ENCODE peak calls at places on chromosomes 16 and 17, in seven cellular contexts. H is substantia nigra, S is EH, C is progenitor cell of endocrine pancreas, E is mucosa of gallbladder, K is Karpas-422, W is ELF-1. P is an unnamed sample.

GRCh38 chr16:66608241-66609138 is 4.0 kb downstream of the CMTM3 start:
- DNase-seq in H (peak), S (peak), C (peak), E (peak), K (peak), W (peak), P (peak)

GRCh38 chr17:59121901-59122480 is 15.3 kb upstream of the TRIM37 start:
- DNase-seq in H (no peak), S (peak), C (no peak), E (no peak), K (no peak), W (no peak), P (no peak)

GRCh38 chr17:63481488-63481870 is 4.6 kb downstream of the ACE start:
- DNase-seq in H (no peak), S (no peak), C (no peak), E (no peak), K (no peak), W (no peak), P (no peak)

GRCh38 chr16:57479422-57480126 is 6.7 kb downstream of the DOK4 start:
- DNase-seq in H (no peak), S (peak), C (no peak), E (peak), K (no peak), W (peak), P (no peak)

GRCh38 chr16:13961099-13961811 is 41.3 kb downstream of the ERCC4 start:
- DNase-seq in H (no peak), S (peak), C (no peak), E (no peak), K (no peak), W (no peak), P (no peak)

GRCh38 chr17:20914658-20915057 is 128.2 kb downstream of the USP22 start:
- DNase-seq in H (no peak), S (no peak), C (no peak), E (no peak), K (no peak), W (no peak), P (no peak)

GRCh38 chr17:2053380-2054261 is 1.3 kb upstream of the HIC1 start:
- DNase-seq in H (peak), S (peak), C (no peak), E (peak), K (peak), W (peak), P (peak)

GRCh38 chr17:66959641-66960375 is 4.7 kb upstream of the CACNG4 start:
- DNase-seq in H (no peak), S (no peak), C (no peak), E (no peak), K (no peak), W (no peak), P (no peak)

GRCh38 chr16:11824362-11824761 is 27.0 kb downstream of the RSL1D1 start:
- DNase-seq in H (no peak), S (peak), C (no peak), E (peak), K (no peak), W (peak), P (no peak)

GRCh38 chr17:83101805-83102480 is 22.5 kb downstream of the METRNL start:
- DNase-seq in H (no peak), S (peak), C (no peak), E (no peak), K (no peak), W (no peak), P (no peak)

GRCh38 chr16:85634747-85635544 is 21.8 kb downstream of the GSE1 start:
- DNase-seq in H (no peak), S (no peak), C (no peak), E (no peak), K (peak), W (peak), P (no peak)

GRCh38 chr17:45227101-45227591 is 5.5 kb downstream of the FMNL1 start:
- DNase-seq in H (no peak), S (no peak), C (no peak), E (peak), K (no peak), W (no peak), P (peak)

GRCh38 chr16:88810166-88810867 is 1.4 kb downstream of the APRT start:
- DNase-seq in H (no peak), S (no peak), C (no peak), E (no peak), K (peak), W (peak), P (no peak)

GRCh38 chr17:57375770-57376181 is 119.5 kb downstream of the MSI2 start:
- DNase-seq in H (no peak), S (no peak), C (no peak), E (no peak), K (no peak), W (no peak), P (no peak)

GRCh38 chr17:4304417-4305027 is 40.7 kb upstream of the ANKFY1 start:
- DNase-seq in H (peak), S (peak), C (no peak), E (peak), K (peak), W (no peak), P (peak)

GRCh38 chr16:79874391-79874790 is 273.9 kb upstream of the MAF start:
- DNase-seq in H (no peak), S (no peak), C (no peak), E (no peak), K (no peak), W (no peak), P (no peak)

GRCh38 chr17:78414178-78415162 is 36.0 kb downstream of the PGS1 start:
- DNase-seq in H (no peak), S (no peak), C (no peak), E (no peak), K (no peak), W (no peak), P (peak)

GRCh38 chr16:50651835-50652438 is 29.2 kb downstream of the SNX20 start:
- DNase-seq in H (no peak), S (no peak), C (no peak), E (no peak), K (peak), W (no peak), P (no peak)

GRCh38 chr16:19781196-19781595 is 63.1 kb downstream of the IQCK start:
- DNase-seq in H (no peak), S (no peak), C (no peak), E (no peak), K (no peak), W (no peak), P (no peak)